ENCODE peak calls at places on chromosomes 5 and 9, in four cellular contexts. J is IMR-90, A is GM12878, V is K562. I is an unnamed sample.

GRCh38 chr5:113020461-113021273 is 44.1 kb downstream of the DCP2 start:
- DNase-seq in A (no peak), V (no peak), J (peak), I (no peak)

GRCh38 chr5:395921-396714 is 46.9 kb upstream of the EXOC3 start:
- DNase-seq in J (no peak), A (no peak), V (no peak), I (no peak)

GRCh38 chr5:139138790-139139189 is 59.4 kb downstream of the SIL1 start:
- DNase-seq in A (no peak), J (peak), V (no peak), I (no peak)

GRCh38 chr9:79477955-79478751 is 93.6 kb upstream of the TLE4 start:
- DNase-seq in V (peak), A (no peak), J (peak), I (peak)

GRCh38 chr9:125436613-125437443 is 175.2 kb downstream of the GAPVD1 start:
- DNase-seq in V (peak), A (no peak), J (no peak), I (no peak)

GRCh38 chr5:179607449-179607931 is 16.0 kb downstream of the HNRNPH1 start:
- DNase-seq in A (no peak), V (no peak), J (no peak), I (no peak)

GRCh38 chr5:111930407-111930806 is 173.4 kb upstream of the NREP start:
- DNase-seq in V (no peak), A (no peak), J (peak), I (no peak)

GRCh38 chr9:126295936-126296600 is 30.6 kb upstream of the MVB12B start:
- DNase-seq in A (no peak), J (no peak), V (no peak), I (no peak)

GRCh38 chr5:154157483-154158378 is 32.8 kb upstream of the GALNT10 start:
- DNase-seq in A (no peak), V (peak), J (no peak), I (no peak)

GRCh38 chr5:108079754-108080153 is 302.1 kb downstream of the FBXL17 start:
- DNase-seq in V (no peak), A (no peak), J (no peak), I (no peak)

GRCh38 chr5:143986567-143987242 is 174.7 kb downstream of the HMHB1 start:
- DNase-seq in A (no peak), V (no peak), J (peak), I (no peak)

GRCh38 chr5:81409845-81410369 is 16.0 kb upstream of the ACOT12 start:
- DNase-seq in V (no peak), J (no peak), A (no peak), I (no peak)

GRCh38 chr9:131149678-131150033 is 24.3 kb downstream of the NUP214 start:
- DNase-seq in V (no peak), A (no peak), J (no peak), I (no peak)

GRCh38 chr9:131146186-131146585 is 20.8 kb downstream of the NUP214 start:
- DNase-seq in A (no peak), J (no peak), V (no peak), I (no peak)

GRCh38 chr9:131153585-131153984 is 28.2 kb downstream of the NUP214 start:
- DNase-seq in J (no peak), V (no peak), A (no peak), I (no peak)

GRCh38 chr9:131145245-131145644 is 19.9 kb downstream of the NUP214 start:
- DNase-seq in A (no peak), J (no peak), V (no peak), I (no peak)

DNA sequence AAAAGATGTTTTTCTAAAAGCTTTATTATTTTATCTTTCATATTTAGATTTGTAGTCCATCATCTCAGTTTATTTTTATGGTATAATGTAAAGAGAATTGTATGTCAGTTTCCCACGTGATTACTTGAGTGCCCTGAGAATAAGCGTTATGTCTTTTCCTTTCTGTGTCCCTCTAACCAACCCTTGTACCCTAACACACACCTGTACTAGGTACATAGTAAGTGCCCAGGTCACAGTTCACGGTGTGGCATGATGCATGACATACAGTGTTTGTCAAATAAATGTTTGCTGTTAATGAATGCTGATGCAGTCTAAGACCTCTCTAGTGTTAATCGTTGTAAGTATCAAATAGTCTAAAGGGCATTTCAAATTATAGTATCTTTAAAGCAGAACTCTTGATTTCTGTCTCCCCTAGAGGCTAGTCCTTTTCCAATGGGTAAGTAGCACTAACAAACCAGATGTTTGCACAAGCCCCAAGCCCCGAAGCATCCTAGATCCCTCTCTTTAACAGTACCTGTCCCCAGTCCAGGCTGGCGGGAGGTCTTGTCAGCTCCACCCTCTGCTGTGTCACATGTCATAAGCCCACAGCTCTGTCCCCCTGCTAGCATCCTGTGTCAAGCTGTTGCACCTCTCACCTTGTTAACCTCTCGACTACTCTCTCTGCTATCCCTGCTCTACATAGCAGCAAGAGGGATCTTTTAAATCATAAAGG is 23.7 kb downstream of the NUP214 start:
- DNase-seq in V (no peak), A (no peak), J (no peak), I (no peak)
- TF ChIP-seq ELK1 in V (no peak), A (no peak), J (no peak), I (no peak)

DNA sequence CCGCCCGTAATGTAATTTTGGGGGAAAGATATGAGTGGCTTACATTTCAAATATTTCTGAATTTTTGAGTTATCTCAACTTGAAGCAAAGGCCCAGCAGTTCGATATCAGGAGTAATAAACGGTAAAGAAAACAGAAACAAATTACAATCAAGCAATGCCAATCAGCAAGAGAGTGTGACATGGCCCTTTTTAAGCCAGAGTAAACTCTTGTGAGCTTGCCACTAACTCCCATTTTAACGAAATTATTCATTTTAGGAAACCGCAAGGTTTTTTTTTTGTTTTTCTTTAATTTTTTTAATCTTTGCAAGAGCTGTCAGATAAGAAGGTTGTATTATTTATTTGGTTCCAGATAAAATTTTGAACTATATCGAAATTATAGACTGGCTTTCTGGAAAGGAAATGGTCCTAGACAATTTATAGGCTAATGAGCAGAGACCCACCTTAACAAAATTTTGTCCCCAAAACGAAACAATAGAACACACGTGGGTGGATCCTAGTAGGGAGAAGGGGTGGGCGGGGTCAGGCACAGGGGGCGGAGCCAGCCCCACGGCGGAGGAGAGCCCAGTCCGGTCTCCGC is 17.4 kb upstream of the CDK7 start:
- DNase-seq in V (peak), J (no peak), A (peak), I (no peak)
- TF ChIP-seq ELK1 in V (no peak), J (no peak), A (no peak), I (no peak)

DNA sequence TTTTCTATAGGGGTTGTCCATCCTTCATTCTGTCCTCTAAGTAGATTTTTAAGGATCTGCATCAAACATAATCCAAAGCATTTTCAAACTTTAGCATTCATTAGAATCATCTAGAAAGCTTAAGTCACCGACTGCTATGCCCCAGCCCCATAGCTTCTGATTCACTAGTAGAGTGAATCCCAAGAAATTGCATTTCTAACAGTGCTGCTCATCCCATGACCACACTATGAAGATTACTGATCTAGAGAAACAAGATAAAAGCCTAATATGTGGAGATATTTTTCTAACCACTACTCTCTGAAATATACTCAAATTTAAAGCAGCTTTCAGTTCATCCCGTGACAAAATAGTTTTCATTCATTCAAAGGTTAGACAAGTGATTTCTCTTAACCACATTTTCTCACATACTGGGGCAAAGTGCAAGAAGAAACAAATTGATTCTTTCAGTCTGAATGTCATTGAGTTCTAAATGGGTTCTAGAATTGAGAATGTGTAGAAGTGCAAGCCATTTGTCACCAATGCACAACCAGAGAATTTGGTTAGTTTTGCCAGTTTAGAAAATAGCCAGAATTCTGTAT is 286.9 kb upstream of the CD180 start:
- DNase-seq in V (no peak), J (no peak), A (peak), I (no peak)
- TF ChIP-seq ELK1 in V (no peak), J (no peak), A (no peak), I (no peak)

GRCh38 chr5:35194636-35195471 is 35.4 kb downstream of the PRLR start:
- DNase-seq in A (peak), V (no peak), J (no peak), I (no peak)
- TF ChIP-seq ELK1 in A (no peak), V (no peak), J (no peak), I (no peak)

GRCh38 chr5:67515020-67515689 is 318.6 kb upstream of the CD180 start:
- DNase-seq in V (no peak), A (no peak), J (no peak), I (no peak)
- TF ChIP-seq ELK1 in V (no peak), A (no peak), J (no peak), I (no peak)

GRCh38 chr9:18689881-18690280 is 215.9 kb downstream of the ADAMTSL1 start:
- DNase-seq in V (no peak), J (peak), A (no peak), I (no peak)
- TF ChIP-seq ELK1 in V (no peak), J (no peak), A (no peak), I (no peak)

DNA sequence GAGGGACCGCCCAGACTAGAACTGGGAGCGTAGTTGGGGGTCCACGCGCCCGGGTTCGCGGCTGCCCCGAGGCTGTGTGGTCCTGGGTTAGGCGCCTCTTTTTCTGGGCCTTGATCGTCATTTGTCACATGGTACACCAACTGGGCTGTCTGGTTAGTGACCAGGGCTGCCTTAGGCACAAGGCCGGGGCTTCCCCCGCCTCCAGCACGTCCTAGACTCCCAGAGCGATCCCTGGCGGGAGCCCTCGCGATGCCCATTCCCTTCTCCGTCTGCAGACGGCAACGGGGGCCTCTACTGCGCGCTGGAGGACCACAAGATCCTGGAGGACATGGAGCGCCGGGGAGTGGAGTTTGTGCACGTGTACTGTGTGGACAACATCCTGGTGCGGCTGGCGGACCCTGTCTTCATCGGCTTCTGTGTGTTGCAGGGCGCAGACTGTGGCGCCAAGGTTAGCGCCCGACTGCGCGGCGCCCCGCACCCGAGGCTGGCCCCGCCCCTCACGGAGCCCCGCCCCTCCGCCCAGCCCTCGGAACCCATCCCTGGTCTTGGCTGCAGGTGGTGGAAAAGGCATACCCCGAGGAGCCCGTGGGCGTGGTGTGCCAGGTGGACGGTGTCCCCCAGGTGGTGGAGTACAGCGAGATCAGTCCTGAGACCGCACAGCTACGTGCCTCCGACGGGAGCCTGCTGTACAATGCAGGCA is 1.5 kb downstream of the UAP1L1 start:
- DNase-seq in A (no peak), V (no peak), J (no peak), I (no peak)
- TF ChIP-seq ELK1 in A (no peak), V (no peak), J (no peak), I (no peak)

GRCh38 chr9:32455738-32456137 is 70.3 kb downstream of the RIGI start:
- DNase-seq in V (no peak), A (no peak), J (peak), I (no peak)

GRCh38 chr9:32454280-32454679 is 69.8 kb downstream of the ACO1 start:
- DNase-seq in J (no peak), A (no peak), V (no peak), I (no peak)

GRCh38 chr9:32456564-32456963 is 69.4 kb downstream of the RIGI start:
- DNase-seq in V (no peak), J (no peak), A (no peak), I (no peak)
- TF ChIP-seq ELK1 in V (no peak), J (no peak), A (no peak), I (no peak)

GRCh38 chr9:6927838-6928237 is 170.1 kb downstream of the KDM4C start:
- DNase-seq in V (peak), A (no peak), J (no peak), I (no peak)
- TF ChIP-seq ELK1 in V (no peak), A (no peak), J (no peak), I (no peak)